ENCODE peak calls at places on chromosomes 13 and 19, in five cellular contexts. Y is A673, F is heart left ventricle, A is endodermal cell, Z is right cardiac atrium. D is an unnamed sample.
A peak's percentile ranks its signal among the peaks of the same experiment; 100 is the strongest.

GRCh38 chr13:90710355-90710754 is 637.1 kb upstream of the MIR17HG start:
- DNase-seq in Y (no peak), F (no peak), A (no peak), Z (no peak), D (no peak)

GRCh38 chr13:67437246-67437645 is 207.1 kb upstream of the PCDH9 start:
- DNase-seq in Y (no peak), F (no peak), A (no peak), Z (no peak), D (no peak)

GRCh38 chr13:25571237-25571636 is 199.5 kb downstream of the ATP8A2 start:
- DNase-seq in Y (no peak), F (no peak), A (no peak), Z (no peak), D (no peak)

GRCh38 chr13:112481458-112481857 is 105.3 kb downstream of the SPACA7 start:
- DNase-seq in Y (no peak), F (no peak), A (no peak), Z (no peak), D (no peak)

GRCh38 chr13:114099918-114100445 is 32.4 kb downstream of the RASA3 start:
- DNase-seq in Y (peak; percentile 57), F (peak; percentile 31), A (peak; percentile 88), Z (no peak), D (no peak)

GRCh38 chr19:39817888-39818561 is 15.9 kb downstream of the DYRK1B start:
- DNase-seq in Y (no peak), F (no peak), A (no peak), Z (no peak), D (no peak)

GRCh38 chr19:10551698-10552301 is 8.1 kb downstream of the ATG4D start:
- DNase-seq in Y (peak; percentile 61), F (no peak), A (peak; percentile 62), Z (no peak), D (no peak)

GRCh38 chr19:13817018-13817614 is 21.9 kb downstream of the ZSWIM4 start:
- DNase-seq in Y (no peak), F (peak; percentile 41), A (peak; percentile 98), Z (no peak), D (no peak)

GRCh38 chr19:4399871-4400768 is at the start of gene SH3GL1:
- DNase-seq in Y (peak; percentile 95), F (peak; percentile 91), A (peak; percentile 95), Z (peak; percentile 95), D (peak; percentile 90)

GRCh38 chr19:33621811-33622504 is at the start of gene CHST8:
- DNase-seq in Y (peak; percentile 72), F (peak; percentile 51), A (peak; percentile 91), Z (peak; percentile 72), D (no peak)

GRCh38 chr19:14363203-14364097 is 17.8 kb upstream of the ADGRE5 start:
- DNase-seq in Y (peak; percentile 86), F (peak; percentile 91), A (peak; percentile 93), Z (peak; percentile 87), D (peak; percentile 41)

GRCh38 chr13:49731766-49732165 is 40.5 kb upstream of the EBPL start:
- DNase-seq in Y (no peak), F (no peak), A (no peak), Z (no peak), D (no peak)

GRCh38 chr13:50613356-50613831 is 230.1 kb downstream of the DLEU7 start:
- DNase-seq in Y (no peak), F (peak; percentile 51), A (no peak), Z (peak; percentile 42), D (no peak)

GRCh38 chr19:53892981-53893325 is 11.0 kb downstream of the PRKCG start:
- DNase-seq in Y (peak; percentile 47), F (no peak), A (peak; percentile 72), Z (no peak), D (no peak)

GRCh38 chr19:41575998-41576397 is at the start of gene CEACAM21:
- DNase-seq in Y (peak; percentile 65), F (peak; percentile 64), A (no peak), Z (peak; percentile 83), D (no peak)

GRCh38 chr19:45790942-45791341 is 1.7 kb downstream of the DMWD start:
- DNase-seq in Y (no peak), F (no peak), A (no peak), Z (no peak), D (no peak)

GRCh38 chr19:2331601-2332246 is 3.2 kb downstream of the SPPL2B start:
- DNase-seq in Y (no peak), F (no peak), A (no peak), Z (no peak), D (no peak)

GRCh38 chr19:1453525-1454371 is 3.8 kb downstream of the APC2 start:
- DNase-seq in Y (peak; percentile 60), F (no peak), A (peak; percentile 69), Z (peak; percentile 81), D (no peak)

DNA sequence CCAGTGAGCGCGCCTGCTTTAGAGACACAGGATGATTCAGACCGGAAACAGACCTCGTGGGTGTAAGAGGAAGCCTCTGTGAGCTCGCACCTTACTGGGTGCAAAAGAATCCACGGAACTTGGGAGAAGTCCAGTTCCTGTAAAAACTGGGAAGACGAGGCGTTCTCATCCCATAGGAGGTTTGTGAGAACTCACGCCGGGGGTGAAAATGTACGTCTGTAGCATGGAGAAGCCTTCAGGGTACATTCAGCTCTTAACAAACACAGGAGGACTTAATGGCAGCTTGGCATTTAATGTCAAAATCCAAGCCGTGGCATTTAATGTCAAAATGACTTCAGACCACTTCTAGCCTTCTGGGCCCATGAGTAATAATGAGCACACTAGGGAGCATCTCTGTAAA is 17.4 kb upstream of the OR7D2 start:
- DNase-seq in Y (no peak), F (no peak), A (no peak), Z (no peak), D (no peak)
- H3K9me3 ChIP-seq in Y (peaks cover 14% of the 10 kb centered on the region), F (peaks cover 18% of the 10 kb centered on the region), A (peaks cover 81% of the 10 kb centered on the region), Z (no peaks in the 10 kb centered on the region), D (peaks cover 10% of the 10 kb centered on the region)

DNA sequence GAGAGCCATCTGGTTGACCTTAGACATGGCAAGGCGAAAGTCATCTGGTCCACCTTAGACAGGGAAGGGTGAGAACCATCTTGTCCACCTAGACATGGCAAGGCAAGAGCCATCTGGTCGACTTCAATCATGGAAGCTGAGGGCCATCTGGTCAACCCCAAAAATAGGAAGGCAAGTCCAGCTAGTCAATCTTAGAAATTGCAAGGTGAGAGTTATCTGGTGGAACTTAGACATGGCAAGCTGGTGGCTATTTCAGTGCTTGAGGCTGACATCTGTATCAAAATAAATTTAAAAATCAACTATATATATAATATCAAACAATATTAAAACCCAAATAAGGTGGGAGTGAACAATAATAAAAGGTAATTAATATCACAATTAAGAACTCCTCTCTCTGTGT is 83.9 kb downstream of the ZNF726 start:
- DNase-seq in Y (no peak), F (no peak), A (no peak), Z (no peak), D (no peak)
- H3K9me3 ChIP-seq in Y (peaks cover 42% of the 10 kb centered on the region), F (peaks cover 23% of the 10 kb centered on the region), A (peaks cover 58% of the 10 kb centered on the region), Z (peaks cover 2% of the 10 kb centered on the region), D (no peaks in the 10 kb centered on the region)

DNA sequence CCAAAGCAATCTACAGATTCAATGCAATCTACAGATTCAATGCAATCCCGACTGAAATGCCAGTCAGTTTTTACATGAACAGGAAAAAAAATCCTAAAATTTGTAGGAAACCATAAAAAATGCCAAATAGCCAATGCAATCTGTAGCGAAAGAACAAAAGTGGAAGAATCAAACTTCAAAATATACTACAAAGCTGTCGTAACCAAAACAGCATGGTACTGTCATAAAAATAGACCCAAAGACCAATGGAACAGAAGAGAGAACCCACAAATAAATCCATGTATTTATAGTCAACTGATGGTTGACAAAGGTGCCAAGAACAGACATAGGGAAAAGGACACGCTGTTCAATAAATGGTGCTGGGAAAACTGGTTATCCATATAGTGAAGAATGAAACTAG is 17.7 kb downstream of the ZNF829 start:
- DNase-seq in Y (no peak), F (no peak), A (no peak), Z (no peak), D (no peak)
- H3K9me3 ChIP-seq in Y (peaks cover 67% of the 10 kb centered on the region), F (peaks cover 99% of the 10 kb centered on the region), A (peaks cover 89% of the 10 kb centered on the region), Z (peaks cover 12% of the 10 kb centered on the region), D (peaks cover 59% of the 10 kb centered on the region)

GRCh38 chr19:57778358-57778757 is 8.9 kb downstream of the ZNF586 start:
- DNase-seq in Y (no peak), F (no peak), A (no peak), Z (no peak), D (no peak)

GRCh38 chr19:57779220-57779845 is 9.9 kb downstream of the ZNF586 start:
- DNase-seq in Y (no peak), F (no peak), A (no peak), Z (no peak), D (no peak)

GRCh38 chr19:57771417-57771816 is 1.9 kb downstream of the ZNF586 start:
- DNase-seq in Y (no peak), F (no peak), A (no peak), Z (no peak), D (no peak)

GRCh38 chr19:57773488-57773887 is 4.0 kb downstream of the ZNF586 start:
- DNase-seq in Y (no peak), F (no peak), A (no peak), Z (no peak), D (no peak)

DNA sequence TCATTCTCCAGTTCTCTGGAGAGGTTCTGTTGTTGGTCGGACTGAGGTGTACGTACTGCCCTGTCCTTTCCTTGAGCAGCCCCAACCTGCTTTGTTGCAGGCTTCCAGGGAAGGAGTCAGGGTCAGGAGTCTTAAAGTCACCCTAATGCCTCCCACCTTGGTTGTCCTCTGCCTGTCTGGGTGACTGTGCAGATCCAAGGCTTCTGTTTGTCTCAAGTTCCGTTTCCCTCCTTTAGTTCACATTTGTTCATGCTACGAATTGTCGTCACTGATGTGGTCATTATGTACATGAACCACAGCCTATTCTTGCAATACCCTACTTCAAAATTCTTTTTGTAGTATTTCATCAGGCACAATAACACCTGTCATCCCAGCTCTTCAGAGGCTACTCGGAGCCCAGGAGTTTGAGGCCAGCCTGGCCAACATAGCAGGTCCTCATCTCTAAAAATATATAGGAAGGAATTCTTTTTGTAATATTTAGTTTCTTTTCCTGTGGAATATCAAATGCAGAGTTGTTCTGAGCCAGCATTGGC is 7.4 kb downstream of the ZNF586 start:
- DNase-seq in Y (no peak), F (no peak), A (no peak), Z (no peak), D (no peak)
- H3K9me3 ChIP-seq in Y (peaks cover 72% of the 10 kb centered on the region), F (peaks cover 84% of the 10 kb centered on the region), A (peaks cover 14% of the 10 kb centered on the region), Z (peaks cover 7% of the 10 kb centered on the region), D (peaks cover 58% of the 10 kb centered on the region)

GRCh38 chr19:51983361-51983760 is 3.3 kb downstream of the ZNF350 start:
- DNase-seq in Y (no peak), F (no peak), A (no peak), Z (no peak), D (no peak)
- H3K9me3 ChIP-seq in Y (peaks cover 37% of the 10 kb centered on the region), F (peaks cover 67% of the 10 kb centered on the region), A (peaks cover 82% of the 10 kb centered on the region), Z (no peaks in the 10 kb centered on the region), D (peaks cover 46% of the 10 kb centered on the region)

GRCh38 chr19:5692785-5693194 is 2.7 kb downstream of the RPL36 start:
- DNase-seq in Y (no peak), F (no peak), A (no peak), Z (no peak), D (no peak)
- H3K9me3 ChIP-seq in Y (no peaks in the 10 kb centered on the region), F (no peaks in the 10 kb centered on the region), A (no peaks in the 10 kb centered on the region), Z (no peaks in the 10 kb centered on the region), D (no peaks in the 10 kb centered on the region)

D was measured in T-helper 17 cell.